ENCODE peak calls at places on chromosomes 16 and 17, in six cellular contexts. One of them, this sample, is unnamed.

GRCh38 chr17:56909742-56910508 is 3.9 kb downstream of the TRIM25 start:
- DNase-seq in aorta: no peak
- DNase-seq in right cardiac atrium: peak
- DNase-seq in body of pancreas: no peak
- DNase-seq in ovary: no peak
- DNase-seq in CD8-positive, alpha-beta memory T cell: no peak
- DNase-seq in this sample: no peak

GRCh38 chr16:23406546-23407240 is 46.3 kb downstream of the COG7 start:
- DNase-seq in aorta: no peak
- DNase-seq in CD8-positive, alpha-beta memory T cell: no peak
- DNase-seq in ovary: no peak
- DNase-seq in body of pancreas: no peak
- DNase-seq in right cardiac atrium: no peak
- DNase-seq in this sample: no peak

GRCh38 chr17:62704381-62704971 is 77.0 kb downstream of the MRC2 start:
- DNase-seq in aorta: no peak
- DNase-seq in ovary: peak
- DNase-seq in right cardiac atrium: peak
- DNase-seq in CD8-positive, alpha-beta memory T cell: no peak
- DNase-seq in body of pancreas: peak
- DNase-seq in this sample: no peak

GRCh38 chr17:31877911-31878702 is 19.1 kb upstream of the COPRS start:
- DNase-seq in aorta: peak
- DNase-seq in right cardiac atrium: no peak
- DNase-seq in body of pancreas: no peak
- DNase-seq in ovary: no peak
- DNase-seq in CD8-positive, alpha-beta memory T cell: peak
- DNase-seq in this sample: no peak

GRCh38 chr17:42518046-42518754 is 17.8 kb upstream of the NAGLU start:
- DNase-seq in ovary: peak
- DNase-seq in CD8-positive, alpha-beta memory T cell: no peak
- DNase-seq in body of pancreas: peak
- DNase-seq in aorta: peak
- DNase-seq in right cardiac atrium: peak
- DNase-seq in this sample: peak

GRCh38 chr17:8120520-8121443 is 2.5 kb upstream of the ALOXE3 start:
- DNase-seq in CD8-positive, alpha-beta memory T cell: peak
- DNase-seq in ovary: peak
- DNase-seq in aorta: peak
- DNase-seq in body of pancreas: peak
- DNase-seq in right cardiac atrium: peak
- DNase-seq in this sample: no peak

GRCh38 chr16:53744449-53744848 is 40.5 kb downstream of the FTO start:
- DNase-seq in ovary: no peak
- DNase-seq in right cardiac atrium: no peak
- DNase-seq in CD8-positive, alpha-beta memory T cell: peak
- DNase-seq in aorta: no peak
- DNase-seq in body of pancreas: no peak
- DNase-seq in this sample: no peak

GRCh38 chr17:49795372-49795771 is 6.9 kb downstream of the KAT7 start:
- DNase-seq in right cardiac atrium: no peak
- DNase-seq in CD8-positive, alpha-beta memory T cell: no peak
- DNase-seq in ovary: no peak
- DNase-seq in aorta: no peak
- DNase-seq in body of pancreas: no peak
- DNase-seq in this sample: no peak

GRCh38 chr16:15811416-15811777 is 45.4 kb downstream of the MYH11 start:
- DNase-seq in body of pancreas: no peak
- DNase-seq in aorta: no peak
- DNase-seq in ovary: no peak
- DNase-seq in right cardiac atrium: no peak
- DNase-seq in CD8-positive, alpha-beta memory T cell: no peak
- DNase-seq in this sample: peak

GRCh38 chr17:8393470-8394231 is 4.0 kb downstream of the RNF222 start:
- DNase-seq in aorta: peak
- DNase-seq in right cardiac atrium: no peak
- DNase-seq in CD8-positive, alpha-beta memory T cell: peak
- DNase-seq in body of pancreas: no peak
- DNase-seq in ovary: no peak
- DNase-seq in this sample: no peak

GRCh38 chr17:78132086-78132676 is 1.6 kb downstream of the TMC8 start:
- DNase-seq in right cardiac atrium: no peak
- DNase-seq in CD8-positive, alpha-beta memory T cell: peak
- DNase-seq in aorta: peak
- DNase-seq in ovary: no peak
- DNase-seq in body of pancreas: peak
- DNase-seq in this sample: no peak

GRCh38 chr17:17924131-17924856 is 47.9 kb downstream of the TOM1L2 start:
- DNase-seq in aorta: no peak
- DNase-seq in right cardiac atrium: no peak
- DNase-seq in ovary: no peak
- DNase-seq in CD8-positive, alpha-beta memory T cell: no peak
- DNase-seq in body of pancreas: no peak
- DNase-seq in this sample: no peak

GRCh38 chr16:64152010-64152767 is 969.7 kb downstream of the CDH11 start:
- DNase-seq in ovary: no peak
- DNase-seq in CD8-positive, alpha-beta memory T cell: no peak
- DNase-seq in body of pancreas: no peak
- DNase-seq in right cardiac atrium: no peak
- DNase-seq in aorta: no peak
- DNase-seq in this sample: peak

GRCh38 chr16:11692171-11692570 is 23.9 kb downstream of the SNN start:
- DNase-seq in right cardiac atrium: no peak
- DNase-seq in body of pancreas: no peak
- DNase-seq in CD8-positive, alpha-beta memory T cell: no peak
- DNase-seq in ovary: no peak
- DNase-seq in aorta: no peak
- DNase-seq in this sample: no peak

GRCh38 chr17:8123695-8124349 is at the start of gene HES7:
- DNase-seq in right cardiac atrium: no peak
- DNase-seq in ovary: peak
- DNase-seq in aorta: peak
- DNase-seq in CD8-positive, alpha-beta memory T cell: no peak
- DNase-seq in body of pancreas: peak
- DNase-seq in this sample: no peak

GRCh38 chr17:55451758-55452468 is 30.3 kb upstream of the MMD start:
- DNase-seq in CD8-positive, alpha-beta memory T cell: no peak
- DNase-seq in right cardiac atrium: no peak
- DNase-seq in aorta: no peak
- DNase-seq in body of pancreas: no peak
- DNase-seq in ovary: no peak
- DNase-seq in this sample: no peak

GRCh38 chr16:11057696-11058345 is 113.5 kb downstream of the CLEC16A start:
- DNase-seq in ovary: peak
- DNase-seq in body of pancreas: no peak
- DNase-seq in right cardiac atrium: no peak
- DNase-seq in CD8-positive, alpha-beta memory T cell: no peak
- DNase-seq in aorta: no peak
- DNase-seq in this sample: no peak

GRCh38 chr17:57372156-57372555 is 115.8 kb downstream of the MSI2 start:
- DNase-seq in body of pancreas: no peak
- DNase-seq in right cardiac atrium: no peak
- DNase-seq in aorta: no peak
- DNase-seq in CD8-positive, alpha-beta memory T cell: no peak
- DNase-seq in ovary: no peak
- DNase-seq in this sample: no peak

GRCh38 chr16:30054451-30054850 is 11.1 kb upstream of the ALDOA start:
- DNase-seq in aorta: no peak
- DNase-seq in body of pancreas: no peak
- DNase-seq in right cardiac atrium: no peak
- DNase-seq in CD8-positive, alpha-beta memory T cell: no peak
- DNase-seq in ovary: no peak
- DNase-seq in this sample: no peak

GRCh38 chr16:17555176-17555575 is 84.4 kb upstream of the XYLT1 start:
- DNase-seq in body of pancreas: no peak
- DNase-seq in CD8-positive, alpha-beta memory T cell: no peak
- DNase-seq in right cardiac atrium: no peak
- DNase-seq in aorta: no peak
- DNase-seq in ovary: no peak
- DNase-seq in this sample: peak

GRCh38 chr16:10343124-10343760 is 42.6 kb upstream of the ATF7IP2 start:
- DNase-seq in CD8-positive, alpha-beta memory T cell: no peak
- DNase-seq in body of pancreas: no peak
- DNase-seq in right cardiac atrium: no peak
- DNase-seq in ovary: no peak
- DNase-seq in aorta: no peak
- DNase-seq in this sample: no peak

DNA sequence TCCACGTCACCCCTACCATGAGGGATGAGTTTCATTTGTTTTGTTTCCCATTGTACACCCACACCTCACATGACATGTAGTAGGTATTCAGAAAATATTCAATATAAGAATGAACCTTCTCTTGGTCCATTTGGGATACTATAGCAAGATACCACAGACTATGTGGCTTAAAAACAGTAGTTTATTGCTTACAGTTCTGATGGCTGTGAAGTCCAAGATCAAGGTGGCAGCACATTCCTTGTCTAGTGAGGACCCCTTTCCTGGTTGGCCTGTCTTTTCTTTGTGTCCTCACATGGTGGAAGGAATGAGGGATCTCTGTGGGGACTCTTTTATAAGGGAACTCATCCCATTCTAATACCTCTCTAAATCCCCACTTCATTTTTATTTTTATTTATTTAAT is 36.2 kb upstream of the CRYM start:
- DNase-seq in right cardiac atrium: no peak
- DNase-seq in CD8-positive, alpha-beta memory T cell: no peak
- DNase-seq in ovary: no peak
- DNase-seq in aorta: no peak
- DNase-seq in body of pancreas: no peak
- DNase-seq in this sample: no peak
- H3K4me3 ChIP-seq in right cardiac atrium: no peak
- H3K4me3 ChIP-seq in CD8-positive, alpha-beta memory T cell: no peak
- H3K4me3 ChIP-seq in ovary: no peak
- H3K4me3 ChIP-seq in aorta: no peak
- H3K4me3 ChIP-seq in body of pancreas: no peak
- H3K4me3 ChIP-seq in this sample: no peak

GRCh38 chr17:28898261-28898955 is 875 bp upstream of the FLOT2 start:
- DNase-seq in ovary: no peak
- DNase-seq in body of pancreas: no peak
- DNase-seq in aorta: no peak
- DNase-seq in right cardiac atrium: no peak
- DNase-seq in CD8-positive, alpha-beta memory T cell: no peak
- DNase-seq in this sample: no peak

GRCh38 chr17:28902819-28903545 is at the start of gene DHRS13:
- DNase-seq in right cardiac atrium: peak
- DNase-seq in body of pancreas: peak
- DNase-seq in CD8-positive, alpha-beta memory T cell: peak
- DNase-seq in ovary: peak
- DNase-seq in aorta: peak
- DNase-seq in this sample: no peak

GRCh38 chr17:28901866-28902818 is 737 bp downstream of the DHRS13 start:
- DNase-seq in body of pancreas: peak
- DNase-seq in CD8-positive, alpha-beta memory T cell: no peak
- DNase-seq in aorta: no peak
- DNase-seq in right cardiac atrium: peak
- DNase-seq in ovary: peak
- DNase-seq in this sample: no peak

GRCh38 chr17:28899212-28899815 is 1.8 kb upstream of the FLOT2 start:
- DNase-seq in right cardiac atrium: no peak
- DNase-seq in body of pancreas: no peak
- DNase-seq in aorta: no peak
- DNase-seq in ovary: no peak
- DNase-seq in CD8-positive, alpha-beta memory T cell: no peak
- DNase-seq in this sample: no peak

GRCh38 chr17:28900986-28901726 is 1.7 kb downstream of the DHRS13 start:
- DNase-seq in CD8-positive, alpha-beta memory T cell: no peak
- DNase-seq in ovary: no peak
- DNase-seq in aorta: no peak
- DNase-seq in right cardiac atrium: no peak
- DNase-seq in body of pancreas: no peak
- DNase-seq in this sample: no peak
- H3K4me3 ChIP-seq in CD8-positive, alpha-beta memory T cell: peak
- H3K4me3 ChIP-seq in ovary: no peak
- H3K4me3 ChIP-seq in aorta: no peak
- H3K4me3 ChIP-seq in right cardiac atrium: no peak
- H3K4me3 ChIP-seq in body of pancreas: no peak
- H3K4me3 ChIP-seq in this sample: no peak

GRCh38 chr17:38567350-38567749 is 38.4 kb downstream of the SRCIN1 start:
- DNase-seq in right cardiac atrium: no peak
- DNase-seq in aorta: no peak
- DNase-seq in ovary: no peak
- DNase-seq in body of pancreas: no peak
- DNase-seq in CD8-positive, alpha-beta memory T cell: no peak
- DNase-seq in this sample: no peak

GRCh38 chr17:38566666-38567031 is 39.1 kb downstream of the SRCIN1 start:
- DNase-seq in body of pancreas: no peak
- DNase-seq in ovary: no peak
- DNase-seq in aorta: no peak
- DNase-seq in right cardiac atrium: no peak
- DNase-seq in CD8-positive, alpha-beta memory T cell: no peak
- DNase-seq in this sample: no peak

GRCh38 chr17:38564254-38564605 is 41.5 kb downstream of the SRCIN1 start:
- DNase-seq in CD8-positive, alpha-beta memory T cell: no peak
- DNase-seq in aorta: no peak
- DNase-seq in body of pancreas: no peak
- DNase-seq in right cardiac atrium: no peak
- DNase-seq in ovary: no peak
- DNase-seq in this sample: no peak

GRCh38 chr17:38564869-38565268 is 40.9 kb downstream of the SRCIN1 start:
- DNase-seq in CD8-positive, alpha-beta memory T cell: no peak
- DNase-seq in aorta: no peak
- DNase-seq in body of pancreas: no peak
- DNase-seq in right cardiac atrium: no peak
- DNase-seq in ovary: no peak
- DNase-seq in this sample: no peak

GRCh38 chr17:38565853-38566665 is 39.7 kb downstream of the SRCIN1 start:
- DNase-seq in body of pancreas: no peak
- DNase-seq in ovary: no peak
- DNase-seq in aorta: no peak
- DNase-seq in right cardiac atrium: no peak
- DNase-seq in CD8-positive, alpha-beta memory T cell: no peak
- DNase-seq in this sample: no peak
- H3K4me3 ChIP-seq in body of pancreas: no peak
- H3K4me3 ChIP-seq in ovary: no peak
- H3K4me3 ChIP-seq in aorta: no peak
- H3K4me3 ChIP-seq in right cardiac atrium: no peak
- H3K4me3 ChIP-seq in CD8-positive, alpha-beta memory T cell: no peak
- H3K4me3 ChIP-seq in this sample: no peak

DNA sequence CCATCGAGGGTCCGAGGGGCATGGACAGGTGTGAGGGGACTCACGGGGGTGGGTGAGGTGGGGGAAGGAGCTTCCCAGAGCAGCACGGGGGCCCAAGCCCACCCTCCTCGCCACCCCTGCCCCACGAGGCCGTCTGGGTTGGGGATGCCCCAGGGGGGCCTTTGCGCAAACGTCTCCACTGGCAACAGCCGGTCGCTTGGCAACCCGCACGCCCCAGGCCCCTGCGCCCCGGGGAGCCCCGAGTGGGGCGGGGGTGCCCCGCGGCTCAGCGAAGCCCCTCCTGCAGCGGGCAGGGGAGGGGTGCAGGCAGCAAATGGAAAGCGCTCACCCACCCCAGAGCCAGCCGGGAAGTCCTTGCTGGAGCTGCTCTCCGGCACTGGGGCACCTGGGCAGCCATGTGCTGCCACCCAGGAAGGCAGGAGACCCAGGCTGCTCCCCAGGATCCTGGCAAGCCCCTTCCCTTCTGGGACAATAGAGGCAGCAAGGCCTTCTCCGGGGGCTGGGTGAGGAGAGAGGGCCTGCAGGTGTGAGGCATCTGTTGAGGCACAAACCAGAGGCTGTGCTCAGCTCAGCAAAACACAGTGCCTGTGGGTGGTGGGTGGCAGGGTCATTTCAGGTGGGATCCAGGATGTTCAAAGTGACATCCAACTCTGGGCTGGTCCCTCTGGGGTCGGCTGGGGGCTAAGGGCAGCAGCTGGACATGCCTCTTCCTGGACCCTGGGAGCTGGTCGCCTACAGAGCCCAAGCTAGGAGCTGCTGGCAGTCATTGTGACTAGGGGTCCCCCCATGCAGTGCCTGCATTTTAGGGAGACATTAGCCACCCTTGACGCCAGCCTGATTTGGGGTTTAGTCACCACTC is 80.9 kb upstream of the CBX4 start:
- DNase-seq in ovary: peak
- DNase-seq in right cardiac atrium: no peak
- DNase-seq in body of pancreas: no peak
- DNase-seq in aorta: no peak
- DNase-seq in CD8-positive, alpha-beta memory T cell: no peak
- DNase-seq in this sample: no peak
- H3K4me3 ChIP-seq in ovary: no peak
- H3K4me3 ChIP-seq in right cardiac atrium: no peak
- H3K4me3 ChIP-seq in body of pancreas: no peak
- H3K4me3 ChIP-seq in aorta: no peak
- H3K4me3 ChIP-seq in CD8-positive, alpha-beta memory T cell: no peak
- H3K4me3 ChIP-seq in this sample: no peak

This sample was measured in AG09309.